ENCODE peak calls at places on chromosomes 7 and 10, in five cellular contexts. F, N, I, C and G are unnamed samples.
A peak's percentile ranks its signal among the peaks of the same experiment; 100 is the strongest.

GRCh38 chr7:77979219-77979618 is 180.6 kb downstream of the PHTF2 start:
- DNase-seq in C (peak; percentile 17), F (no peak), I (no peak), N (no peak), G (no peak)

GRCh38 chr7:50409856-50410468 is 40.2 kb downstream of the FIGNL1 start:
- DNase-seq in N (no peak), F (no peak), C (no peak), I (peak; percentile 57), G (no peak)

GRCh38 chr10:131726460-131726861 is 174.3 kb upstream of the PPP2R2D start:
- DNase-seq in N (peak; percentile 53), C (no peak), I (no peak), F (no peak), G (peak; percentile 55)

GRCh38 chr7:142454862-142455261 is 197.0 kb upstream of the PRSS58 start:
- DNase-seq in F (no peak), I (no peak), N (no peak), C (peak; percentile 28), G (no peak)

GRCh38 chr7:96174812-96175211 is 147.1 kb downstream of the SLC25A13 start:
- DNase-seq in N (no peak), I (no peak), C (no peak), F (no peak), G (peak; percentile 22)

GRCh38 chr7:19117081-19117869 is at the start of gene TWIST1:
- DNase-seq in I (peak; percentile 10), F (no peak), C (peak; percentile 96), N (no peak), G (no peak)

GRCh38 chr10:15430969-15431791 is 60.1 kb upstream of the FAM171A1 start:
- DNase-seq in F (no peak), C (no peak), I (no peak), N (no peak), G (no peak)

GRCh38 chr7:96949766-96950165 is 55.6 kb upstream of the DLX6 start:
- DNase-seq in I (no peak), C (peak; percentile 51), N (no peak), F (no peak), G (peak; percentile 5)

GRCh38 chr10:21195149-21195731 is 298.1 kb upstream of the NEBL start:
- DNase-seq in I (no peak), F (no peak), N (no peak), C (no peak), G (no peak)

GRCh38 chr10:89352039-89352597 is 24.3 kb downstream of the IFIT3 start:
- DNase-seq in I (no peak), C (peak; percentile 88), F (no peak), N (no peak), G (no peak)

GRCh38 chr10:90857635-90858488 is at the start of gene HTR7:
- DNase-seq in F (peak; percentile 27), C (peak; percentile 60), I (peak; percentile 70), N (peak; percentile 41), G (peak; percentile 25)

GRCh38 chr10:124375353-124375614 is 43.4 kb downstream of the OAT start:
- DNase-seq in I (no peak), F (no peak), N (no peak), C (no peak), G (no peak)

GRCh38 chr7:114481995-114482394 is 67.4 kb downstream of the FOXP2 start:
- DNase-seq in F (no peak), C (no peak), N (no peak), I (no peak), G (no peak)

GRCh38 chr7:3082831-3083230 is 39.2 kb upstream of the CARD11 start:
- DNase-seq in N (no peak), F (no peak), C (no peak), I (no peak), G (no peak)

GRCh38 chr10:4303045-4303444 is 518.0 kb upstream of the KLF6 start:
- DNase-seq in I (no peak), N (no peak), C (no peak), F (no peak), G (no peak)

GRCh38 chr7:79434098-79434497 is 19.4 kb downstream of the MAGI2 start:
- DNase-seq in F (no peak), C (no peak), N (no peak), I (no peak), G (no peak)

GRCh38 chr7:142516038-142516501 is 233.2 kb upstream of the PRSS1 start:
- DNase-seq in C (peak; percentile 70), I (no peak), F (no peak), N (peak; percentile 53), G (peak; percentile 85)